ENCODE peak calls at places on chromosomes 6 and 20, in eight cellular contexts. S is Daoy, J is amygdala, R is tibial nerve, H is HEK293T, C is Caco-2, Q is fibroblast of mammary gland, D is T-helper 17 cell. O is an unnamed sample.

GRCh38 chr6:10451828-10452509 is 37.1 kb upstream of the TFAP2A start:
- DNase-seq in S (peak), J (no peak), R (no peak), H (no peak), C (no peak), Q (peak), D (no peak), O (peak)

GRCh38 chr20:1263853-1264252 is 2.2 kb upstream of the SNPH start:
- DNase-seq in S (no peak), J (no peak), R (no peak), H (no peak), C (no peak), Q (peak), D (no peak), O (peak)

GRCh38 chr20:31560900-31561598 is 44.0 kb upstream of the ID1 start:
- DNase-seq in S (peak), J (no peak), R (no peak), H (no peak), C (no peak), Q (peak), D (no peak), O (peak)

GRCh38 chr6:127198549-127198948 is 68.1 kb upstream of the RNF146 start:
- DNase-seq in S (no peak), J (no peak), R (no peak), H (no peak), C (no peak), Q (peak), D (no peak), O (peak)

GRCh38 chr6:74956559-74957428 is 249.1 kb downstream of the COL12A1 start:
- DNase-seq in S (no peak), J (no peak), R (no peak), H (no peak), C (no peak), Q (no peak), D (no peak), O (no peak)

GRCh38 chr6:138529510-138529909 is 30.2 kb upstream of the NHSL1 start:
- DNase-seq in S (no peak), J (no peak), R (no peak), H (no peak), C (no peak), Q (no peak), D (no peak), O (no peak)

GRCh38 chr20:50636601-50637539 is 54.5 kb downstream of the RIPOR3 start:
- DNase-seq in S (peak), J (no peak), R (no peak), H (no peak), C (no peak), Q (no peak), D (no peak), O (no peak)

GRCh38 chr6:13920584-13920983 is 4.2 kb upstream of the RNF182 start:
- DNase-seq in S (no peak), J (no peak), R (no peak), H (no peak), C (no peak), Q (no peak), D (no peak), O (no peak)

GRCh38 chr6:80269331-80269730 is 162.9 kb downstream of the BCKDHB start:
- DNase-seq in S (no peak), J (no peak), R (no peak), H (no peak), C (no peak), Q (no peak), D (no peak), O (no peak)

GRCh38 chr6:132084811-132085509 is 133.8 kb upstream of the CCN2 start:
- DNase-seq in S (peak), J (no peak), R (no peak), H (no peak), C (no peak), Q (peak), D (no peak), O (peak)

GRCh38 chr20:19737025-19737424 is 21.0 kb upstream of the RIN2 start:
- DNase-seq in S (peak), J (no peak), R (no peak), H (no peak), C (no peak), Q (peak), D (no peak), O (peak)

GRCh38 chr6:116379764-116380163 is 9.0 kb downstream of the DSE start:
- DNase-seq in S (no peak), J (no peak), R (no peak), H (no peak), C (no peak), Q (no peak), D (no peak), O (no peak)

GRCh38 chr20:46089076-46089337 is 755 bp downstream of the NCOA5 start:
- DNase-seq in S (no peak), J (no peak), R (no peak), H (no peak), C (no peak), Q (no peak), D (no peak), O (no peak)

GRCh38 chr20:31894980-31895675 is 24.7 kb downstream of the TTLL9 start:
- DNase-seq in S (peak), J (peak), R (peak), H (peak), C (peak), Q (peak), D (no peak), O (peak)

GRCh38 chr6:167445568-167445967 is 120.7 kb downstream of the TTLL2 start:
- DNase-seq in S (no peak), J (no peak), R (no peak), H (no peak), C (no peak), Q (no peak), D (no peak), O (no peak)

GRCh38 chr20:43586641-43587040 is 4.1 kb upstream of the IFT52 start:
- DNase-seq in S (no peak), J (peak), R (no peak), H (peak), C (no peak), Q (no peak), D (no peak), O (no peak)

GRCh38 chr20:420721-421574 is 12.8 kb downstream of the RBCK1 start:
- DNase-seq in S (peak), J (no peak), R (no peak), H (peak), C (no peak), Q (no peak), D (no peak), O (no peak)

GRCh38 chr20:63495771-63496403 is 3.0 kb downstream of the EEF1A2 start:
- DNase-seq in S (peak), J (no peak), R (peak), H (peak), C (peak), Q (peak), D (peak), O (peak)

GRCh38 chr6:31180500-31180899 is 10.0 kb upstream of the POU5F1 start:
- DNase-seq in S (no peak), J (peak), R (peak), H (peak), C (no peak), Q (peak), D (peak), O (peak)

GRCh38 chr20:16898433-16898832 is 150.3 kb downstream of the OTOR start:
- DNase-seq in S (no peak), J (no peak), R (no peak), H (no peak), C (no peak), Q (peak), D (no peak), O (no peak)

GRCh38 chr6:159473435-159473834 is 219.6 kb downstream of the SOD2 start:
- DNase-seq in S (no peak), J (no peak), R (no peak), H (no peak), C (no peak), Q (no peak), D (no peak), O (no peak)

GRCh38 chr6:145544031-145544430 is 191.3 kb downstream of the EPM2A start:
- DNase-seq in S (no peak), J (no peak), R (no peak), H (no peak), C (no peak), Q (peak), D (no peak), O (peak)